ENCODE peak calls at places on chromosomes 13 and 19, in eight cellular contexts. J is sigmoid colon, I is pancreas, E is astrocyte, P is ovary, T is A673, D is neuronal stem cell, Q is mammary epithelial cell. Y is an unnamed sample.
A peak's percentile ranks its signal among the peaks of the same experiment; 100 is the strongest.

GRCh38 chr13:40181203-40181845 is 485.1 kb downstream of the FOXO1 start:
- DNase-seq in D (no peak), E (peak; percentile 87), I (no peak), J (no peak), Q (peak; percentile 50), T (no peak), P (no peak), Y (no peak)

GRCh38 chr13:25652764-25653163 is 281.0 kb downstream of the ATP8A2 start:
- DNase-seq in T (no peak), P (no peak), Q (no peak), J (no peak), E (no peak), I (no peak), D (no peak), Y (no peak)

GRCh38 chr19:1757468-1758230 is 4.3 kb downstream of the ONECUT3 start:
- DNase-seq in I (peak; percentile 49), D (no peak), E (no peak), P (no peak), T (no peak), Q (no peak), J (no peak), Y (no peak)

GRCh38 chr13:74979703-74980102 is 502.3 kb downstream of the TBC1D4 start:
- DNase-seq in P (no peak), I (no peak), E (no peak), D (no peak), J (no peak), T (peak; percentile 1), Q (no peak), Y (no peak)

GRCh38 chr19:3479819-3480215 is 508 bp downstream of the SMIM24 start:
- DNase-seq in J (no peak), Q (no peak), P (no peak), E (no peak), T (peak; percentile 43), I (peak; percentile 68), D (no peak), Y (peak; percentile 57)

GRCh38 chr13:79393564-79394249 is 12.3 kb downstream of the RBM26 start:
- DNase-seq in P (no peak), I (no peak), D (no peak), J (no peak), T (no peak), Q (no peak), E (no peak), Y (peak; percentile 67)

GRCh38 chr19:10037367-10037766 is 24.1 kb downstream of the RDH8 start:
- DNase-seq in Q (no peak), I (no peak), P (no peak), D (no peak), T (no peak), J (no peak), E (no peak), Y (no peak)

GRCh38 chr19:40633207-40633606 is 32.0 kb downstream of the LTBP4 start:
- DNase-seq in J (no peak), I (no peak), Q (no peak), P (no peak), T (no peak), E (peak; percentile 77), D (no peak), Y (no peak)

GRCh38 chr13:73513751-73514150 is 454.9 kb downstream of the KLF5 start:
- DNase-seq in P (no peak), T (no peak), I (no peak), D (no peak), J (no peak), Q (peak; percentile 81), E (no peak), Y (no peak)

GRCh38 chr19:40721936-40722661 is 5.2 kb downstream of the ITPKC start:
- DNase-seq in T (no peak), D (no peak), P (no peak), E (peak; percentile 29), Q (peak; percentile 89), I (no peak), J (no peak), Y (no peak)

GRCh38 chr19:47035127-47035494 is 13.3 kb downstream of the TMEM160 start:
- DNase-seq in Q (no peak), J (no peak), P (no peak), I (no peak), E (no peak), D (no peak), T (peak; percentile 71), Y (no peak)

GRCh38 chr13:101763191-101763590 is 310.7 kb downstream of the ITGBL1 start:
- DNase-seq in I (no peak), J (no peak), P (no peak), Q (peak; percentile 6), D (no peak), E (peak; percentile 1), T (no peak), Y (no peak)

GRCh38 chr13:73656863-73657262 is 477.3 kb downstream of the KLF12 start:
- DNase-seq in I (no peak), P (no peak), E (peak; percentile 35), D (no peak), T (no peak), J (no peak), Q (peak; percentile 76), Y (no peak)

GRCh38 chr13:82323101-82323500 is 1559.2 kb downstream of the SLITRK1 start:
- DNase-seq in J (no peak), Q (no peak), T (no peak), P (no peak), I (no peak), D (no peak), E (no peak), Y (no peak)

GRCh38 chr19:3527250-3527910 is 11.6 kb upstream of the TEKTIP1 start:
- DNase-seq in J (no peak), Q (no peak), I (peak; percentile 55), D (no peak), P (no peak), E (no peak), T (no peak), Y (no peak)

GRCh38 chr13:33188093-33188882 is 97.3 kb downstream of the STARD13 start:
- DNase-seq in Q (no peak), P (no peak), I (no peak), J (no peak), D (no peak), T (no peak), E (peak; percentile 66), Y (no peak)

GRCh38 chr19:18002347-18002850 is 5.6 kb upstream of the ARRDC2 start:
- DNase-seq in E (no peak), Q (no peak), D (no peak), J (no peak), P (no peak), I (no peak), T (no peak), Y (no peak)

GRCh38 chr19:55341191-55342043 is 1.7 kb downstream of the KMT5C start:
- DNase-seq in D (peak; percentile 84), T (no peak), P (peak; percentile 67), J (peak; percentile 91), I (peak; percentile 87), Q (peak; percentile 65), E (peak; percentile 23), Y (peak; percentile 53)

GRCh38 chr13:79525458-79525857 is 44.5 kb downstream of the NDFIP2 start:
- DNase-seq in T (no peak), I (no peak), D (no peak), P (no peak), J (no peak), Q (peak; percentile 72), E (no peak), Y (no peak)

DNA sequence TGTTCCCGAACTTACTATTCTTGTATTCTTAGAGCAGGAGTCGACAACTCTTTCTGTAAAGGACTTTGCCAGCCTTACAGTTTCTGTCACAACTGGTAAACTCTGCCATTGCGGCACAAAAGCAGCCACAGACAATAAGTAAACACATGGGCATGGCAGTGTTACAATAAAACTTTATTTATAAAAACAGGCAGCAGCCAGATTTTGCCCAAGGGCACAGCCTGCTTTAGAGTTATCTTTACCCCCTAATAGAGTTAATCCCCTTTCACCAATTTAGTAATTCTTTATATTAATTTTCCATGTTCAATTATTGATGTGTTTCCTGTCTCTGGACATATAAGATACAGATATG is 19.4 kb downstream of the DOCK9 start:
- DNase-seq in E (no peak), T (no peak), D (no peak), Q (no peak), J (no peak), I (no peak), P (no peak), Y (no peak)
- H3K4me1 ChIP-seq in E (peaks cover 7% of the 10 kb centered on the region), T (peaks cover 11% of the 10 kb centered on the region), D (no peaks in the 10 kb centered on the region), Q (peaks cover 17% of the 10 kb centered on the region), J (no peaks in the 10 kb centered on the region), I (no peaks in the 10 kb centered on the region), P (peaks cover 7% of the 10 kb centered on the region), Y (no peaks in the 10 kb centered on the region)

DNA sequence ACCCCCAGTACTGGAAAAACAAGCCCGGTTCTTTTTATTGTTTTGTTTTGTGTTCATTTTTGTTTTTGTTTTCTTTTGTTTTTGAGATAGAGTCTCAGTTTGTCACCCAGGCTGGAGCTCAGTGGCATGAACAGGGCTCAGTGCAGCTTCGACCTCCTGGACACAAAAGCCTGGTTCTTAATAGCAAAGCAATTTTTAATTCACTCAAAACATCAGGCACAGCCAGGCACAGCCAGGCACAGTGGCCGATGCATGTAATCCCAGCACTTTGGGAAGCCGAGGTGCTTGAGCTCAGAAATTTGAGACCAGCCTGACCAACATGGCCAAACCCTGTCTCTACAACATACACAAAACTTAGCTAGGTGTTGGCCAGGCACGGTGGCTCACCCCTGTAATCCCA is 30.7 kb downstream of the INSR start:
- DNase-seq in Q (no peak), J (no peak), P (no peak), E (no peak), I (no peak), D (no peak), T (no peak), Y (no peak)
- H3K4me1 ChIP-seq in Q (no peaks in the 10 kb centered on the region), J (no peaks in the 10 kb centered on the region), P (peaks cover 16% of the 10 kb centered on the region), E (no peaks in the 10 kb centered on the region), I (peaks cover 32% of the 10 kb centered on the region), D (no peaks in the 10 kb centered on the region), T (no peaks in the 10 kb centered on the region), Y (no peaks in the 10 kb centered on the region)

GRCh38 chr13:113429608-113429985 is 23.7 kb downstream of the ADPRHL1 start:
- DNase-seq in P (no peak), Q (no peak), T (no peak), I (no peak), J (no peak), E (no peak), D (no peak), Y (no peak)
- H3K4me1 ChIP-seq in P (no peaks in the 10 kb centered on the region), Q (no peaks in the 10 kb centered on the region), T (no peaks in the 10 kb centered on the region), I (no peaks in the 10 kb centered on the region), J (no peaks in the 10 kb centered on the region), E (no peaks in the 10 kb centered on the region), D (no peaks in the 10 kb centered on the region), Y (no peaks in the 10 kb centered on the region)

GRCh38 chr13:114054269-114054668 is 78.2 kb downstream of the RASA3 start:
- DNase-seq in D (no peak), P (no peak), J (no peak), I (no peak), T (peak; percentile 30), Q (no peak), E (no peak), Y (no peak)
- H3K4me1 ChIP-seq in D (peaks cover 11% of the 10 kb centered on the region), P (no peaks in the 10 kb centered on the region), J (no peaks in the 10 kb centered on the region), I (no peaks in the 10 kb centered on the region), T (no peaks in the 10 kb centered on the region), Q (no peaks in the 10 kb centered on the region), E (peaks cover 27% of the 10 kb centered on the region), Y (peaks cover 71% of the 10 kb centered on the region)